ENCODE peak calls at places on chromosomes 11 and 22, in five cellular contexts. Z is cardiac muscle cell, P is fibroblast of villous mesenchyme, G is fibroblast of lung, R is lower lobe of right lung. D is an unnamed sample.

GRCh38 chr11:102179366-102179765 is 69.1 kb downstream of the YAP1 start:
- DNase-seq in P (no peak), G (no peak), Z (no peak), R (no peak), D (no peak)

GRCh38 chr11:108788565-108789199 is 123.8 kb downstream of the DDX10 start:
- DNase-seq in P (peak; percentile 51), Z (peak; percentile 65), G (peak; percentile 48), R (no peak), D (no peak)

GRCh38 chr11:126431401-126432064 is 76.0 kb downstream of the ST3GAL4 start:
- DNase-seq in G (peak; percentile 83), Z (peak; percentile 79), P (peak; percentile 67), R (no peak), D (no peak)

GRCh38 chr11:31509017-31509411 is 408 bp downstream of the IMMP1L start:
- DNase-seq in P (no peak), Z (no peak), G (no peak), R (no peak), D (no peak)

GRCh38 chr11:103883291-103883690 is 153.1 kb upstream of the DDI1 start:
- DNase-seq in Z (no peak), G (no peak), P (no peak), R (no peak), D (no peak)

GRCh38 chr22:45096256-45096907 is 67.3 kb upstream of the NUP50 start:
- DNase-seq in G (peak; percentile 31), P (peak; percentile 66), R (no peak), Z (peak; percentile 67), D (no peak)

GRCh38 chr11:30196400-30197206 is 34.2 kb upstream of the FSHB start:
- DNase-seq in R (peak; percentile 52), Z (peak; percentile 68), P (peak; percentile 8), G (peak; percentile 20), D (peak; percentile 10)

GRCh38 chr11:117239295-117239694 is 6.8 kb downstream of the RNF214 start:
- DNase-seq in G (peak; percentile 96), P (peak; percentile 92), R (no peak), Z (peak; percentile 91), D (peak; percentile 44)

GRCh38 chr11:65718964-65719492 is 1.6 kb downstream of the RNASEH2C start:
- DNase-seq in R (no peak), G (peak; percentile 20), P (peak; percentile 11), Z (peak; percentile 42), D (no peak)

GRCh38 chr11:22920939-22921565 is 60.8 kb upstream of the CCDC179 start:
- DNase-seq in G (peak; percentile 45), P (peak; percentile 24), Z (peak; percentile 70), R (no peak), D (no peak)

GRCh38 chr22:42500164-42500835 is 19.3 kb downstream of the RRP7A start:
- DNase-seq in Z (peak; percentile 85), R (peak; percentile 89), G (peak; percentile 63), P (peak; percentile 81), D (peak; percentile 10)
- H3K4me3 ChIP-seq in Z (no peak overlapping the region), R (peak overlapping the region; percentile 51), G (peak overlapping the region; percentile 34), P (peak overlapping the region; percentile 40), D (peak overlapping the region; percentile 26)

GRCh38 chr11:97982512-97982911 is 1038.2 kb upstream of the CNTN5 start:
- DNase-seq in Z (no peak), P (no peak), G (no peak), R (no peak), D (no peak)

GRCh38 chr11:97974798-97975498 is 1045.8 kb upstream of the CNTN5 start:
- DNase-seq in Z (no peak), R (no peak), G (no peak), P (no peak), D (no peak)

GRCh38 chr11:97977726-97978125 is 1043.0 kb upstream of the CNTN5 start:
- DNase-seq in G (no peak), Z (no peak), P (no peak), R (no peak), D (no peak)

GRCh38 chr11:97979741-97980140 is 1041.0 kb upstream of the CNTN5 start:
- DNase-seq in P (no peak), R (no peak), Z (no peak), G (peak; percentile 96), D (no peak)
- TF ChIP-seq CTCF in P (no peak), R (no peak), Z (no peak), G (no peak), D (no peak)

DNA sequence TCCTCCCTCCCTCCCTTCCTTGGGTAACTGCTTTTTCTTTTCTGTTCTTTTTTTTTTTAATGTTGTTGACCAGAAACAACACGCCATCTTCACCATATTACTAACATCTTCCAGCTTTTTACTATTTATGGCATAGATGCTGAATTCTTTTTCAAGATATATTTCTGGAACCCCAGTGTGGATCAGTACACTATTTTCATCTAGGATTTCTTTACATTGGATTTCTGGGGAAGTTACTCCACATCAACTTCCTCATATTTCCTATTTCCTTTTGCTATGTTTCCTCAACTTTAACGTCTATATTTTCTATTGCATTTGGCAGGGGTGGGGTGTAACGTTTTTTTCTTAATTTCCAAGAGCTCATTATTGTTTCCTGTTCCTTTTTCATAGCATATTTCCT is 7.0 kb downstream of the PGM2L1 start:
- DNase-seq in P (no peak), R (no peak), G (no peak), Z (no peak), D (no peak)
- H3K4me3 ChIP-seq in P (no peak overlapping the region), R (no peak overlapping the region), G (no peak overlapping the region), Z (no peak overlapping the region), D (no peak overlapping the region)

GRCh38 chr11:34565417-34566208 is 52.0 kb upstream of the ELF5 start:
- DNase-seq in R (no peak), P (no peak), Z (no peak), G (no peak), D (no peak)
- TF ChIP-seq CTCF in R (peak; percentile 4), P (peak; percentile 38), Z (peak; percentile 38), G (peak; percentile 35), D (peak; percentile 46)

GRCh38 chr22:33568934-33569496 is 351.3 kb downstream of the LARGE1 start:
- DNase-seq in Z (no peak), P (no peak), G (no peak), R (no peak), D (no peak)
- H3K4me3 ChIP-seq in Z (no peak overlapping the region), P (no peak overlapping the region), G (no peak overlapping the region), R (no peak overlapping the region), D (no peak overlapping the region)

DNA sequence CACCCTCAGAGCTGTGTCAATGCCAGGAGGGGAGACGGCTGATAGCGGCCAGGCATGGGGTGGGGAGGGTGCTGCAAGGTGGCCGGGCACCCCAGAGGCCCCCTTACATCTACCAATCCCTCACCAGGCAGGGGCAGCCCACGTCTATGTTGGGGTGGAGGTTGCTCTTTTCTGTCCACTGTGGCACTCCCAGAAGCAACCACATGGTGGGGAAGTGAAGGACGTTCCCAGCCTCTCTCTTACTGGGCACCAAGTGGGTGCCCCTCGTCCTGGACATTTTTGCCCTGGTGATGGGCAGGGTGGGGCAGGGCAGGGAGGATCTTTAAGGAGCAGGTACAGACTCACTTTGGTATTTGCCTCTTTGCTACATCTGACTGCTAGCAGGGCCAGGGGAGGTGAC is 47.5 kb downstream of the NECTIN1 start:
- DNase-seq in P (no peak), Z (no peak), G (no peak), R (no peak), D (no peak)
- TF ChIP-seq CTCF in P (no peak), Z (peak; percentile 15), G (peak; percentile 10), R (no peak), D (peak; percentile 37)

GRCh38 chr11:24496371-24496727 is 504 bp upstream of the LUZP2 start:
- DNase-seq in P (no peak), G (peak; percentile 24), R (no peak), Z (peak; percentile 15), D (no peak)
- H3K4me3 ChIP-seq in P (peak overlapping the region; percentile 31), G (peak overlapping the region; percentile 82), R (peak overlapping the region; percentile 44), Z (peak overlapping the region; percentile 38), D (peak overlapping the region; percentile 79)

D was measured in retinal pigment epithelial cell.